ENCODE peak calls at places on chromosome 6, in seven cellular contexts. I, H, X, F, E, T and V are unnamed samples.

GRCh38 chr6:136365781-136366354 is 76.2 kb upstream of the BCLAF1 start:
- DNase-seq in I (no peak), H (no peak), X (no peak), F (no peak), E (no peak), T (peak), V (no peak)

GRCh38 chr6:26336355-26337198 is 28.4 kb upstream of the BTN3A2 start:
- DNase-seq in I (no peak), H (no peak), X (peak), F (no peak), E (no peak), T (no peak), V (no peak)

GRCh38 chr6:157079774-157080173 is 243.5 kb downstream of the TMEM242 start:
- DNase-seq in I (no peak), H (no peak), X (no peak), F (no peak), E (no peak), T (no peak), V (no peak)

GRCh38 chr6:144197919-144198318 is 47.6 kb downstream of the STX11 start:
- DNase-seq in I (no peak), H (no peak), X (no peak), F (no peak), E (no peak), T (no peak), V (no peak)

GRCh38 chr6:93418448-93419303 is 683 bp downstream of the EPHA7 start:
- DNase-seq in I (no peak), H (no peak), X (no peak), F (no peak), E (peak), T (peak), V (peak)

GRCh38 chr6:122365775-122366403 is 33.6 kb upstream of the HSF2 start:
- DNase-seq in I (no peak), H (no peak), X (no peak), F (no peak), E (no peak), T (no peak), V (no peak)

GRCh38 chr6:157554747-157555146 is 173.8 kb downstream of the ZDHHC14 start:
- DNase-seq in I (no peak), H (no peak), X (no peak), F (no peak), E (no peak), T (no peak), V (no peak)

GRCh38 chr6:41709375-41709774 is 26.0 kb downstream of the TFEB start:
- DNase-seq in I (no peak), H (no peak), X (no peak), F (no peak), E (no peak), T (no peak), V (no peak)

GRCh38 chr6:1474205-1474604 is 84.8 kb downstream of the FOXF2 start:
- DNase-seq in I (no peak), H (no peak), X (no peak), F (no peak), E (peak), T (no peak), V (no peak)

GRCh38 chr6:149716181-149716580 is 1.7 kb downstream of the LATS1 start:
- DNase-seq in I (no peak), H (no peak), X (peak), F (no peak), E (no peak), T (no peak), V (no peak)

GRCh38 chr6:29847871-29848630 is 20.4 kb downstream of the HLA-G start:
- DNase-seq in I (peak), H (peak), X (peak), F (peak), E (peak), T (peak), V (peak)

GRCh38 chr6:167402195-167402686 is 77.4 kb downstream of the TTLL2 start:
- DNase-seq in I (no peak), H (no peak), X (no peak), F (no peak), E (no peak), T (no peak), V (no peak)

GRCh38 chr6:57138026-57138425 is 34.1 kb upstream of the BAG2 start:
- DNase-seq in I (no peak), H (no peak), X (no peak), F (no peak), E (no peak), T (no peak), V (no peak)

GRCh38 chr6:90233994-90234393 is 62.6 kb downstream of the BACH2 start:
- DNase-seq in I (peak), H (peak), X (no peak), F (no peak), E (no peak), T (no peak), V (no peak)

GRCh38 chr6:71745525-71745924 is 140.8 kb upstream of the RIMS1 start:
- DNase-seq in I (no peak), H (no peak), X (no peak), F (no peak), E (peak), T (no peak), V (peak)

GRCh38 chr6:33249732-33250625 is 21.7 kb downstream of the VPS52 start:
- DNase-seq in I (no peak), H (peak), X (peak), F (peak), E (no peak), T (peak), V (peak)

GRCh38 chr6:16020259-16020658 is 108.6 kb upstream of the MYLIP start:
- DNase-seq in I (no peak), H (no peak), X (no peak), F (no peak), E (no peak), T (no peak), V (no peak)

GRCh38 chr6:167687035-167687720 is 139.5 kb upstream of the AFDN start:
- DNase-seq in I (no peak), H (no peak), X (no peak), F (no peak), E (no peak), T (no peak), V (no peak)

GRCh38 chr6:28683945-28684538 is 158.4 kb downstream of the GPX5 start:
- DNase-seq in I (no peak), H (no peak), X (peak), F (no peak), E (peak), T (peak), V (peak)

GRCh38 chr6:129817821-129818220 is 43.3 kb downstream of the TMEM244 start:
- DNase-seq in I (no peak), H (no peak), X (no peak), F (no peak), E (no peak), T (no peak), V (no peak)

GRCh38 chr6:51472745-51473483 is 614.5 kb downstream of the PKHD1 start:
- DNase-seq in I (no peak), H (no peak), X (no peak), F (no peak), E (peak), T (no peak), V (peak)